ENCODE peak calls at places on chromosome 19, in five cellular contexts. F is uterus, D is esophagus squamous epithelium, K is body of pancreas, X is aorta. O is an unnamed sample. For H3K4me1, the result is how much of the 10 kb centered on the place peaks cover.

GRCh38 chr19:5623397-5624153 is 692 bp downstream of the SAFB start:
- DNase-seq in K (peak), F (peak), X (peak), D (no peak), O (peak)

GRCh38 chr19:31307270-31307669 is 42.0 kb downstream of the TSHZ3 start:
- DNase-seq in F (no peak), K (no peak), X (no peak), D (no peak), O (no peak)

GRCh38 chr19:14553042-14553938 is 18.6 kb downstream of the NDUFB7 start:
- DNase-seq in X (no peak), D (no peak), K (no peak), F (no peak), O (no peak)

GRCh38 chr19:30649934-30650614 is 277.9 kb downstream of the ZNF536 start:
- DNase-seq in D (no peak), X (no peak), K (peak), F (no peak), O (no peak)

GRCh38 chr19:15332311-15332996 is at the start of gene BRD4:
- DNase-seq in X (peak), D (no peak), K (peak), F (peak), O (peak)

GRCh38 chr19:3494559-3494958 is 5.9 kb downstream of the DOHH start:
- DNase-seq in K (no peak), D (no peak), F (no peak), X (no peak), O (no peak)

GRCh38 chr19:3420244-3420755 is 53.9 kb downstream of the NFIC start:
- DNase-seq in X (no peak), D (no peak), F (no peak), K (no peak), O (no peak)

GRCh38 chr19:48635966-48636858 is 967 bp downstream of the DBP start:
- DNase-seq in X (peak), D (no peak), F (peak), K (peak), O (peak)

GRCh38 chr19:7395793-7396192 is 47.1 kb downstream of the ARHGEF18 start:
- DNase-seq in X (no peak), F (no peak), K (no peak), D (no peak), O (no peak)

GRCh38 chr19:48405850-48406249 is 12.4 kb downstream of the GRIN2D start:
- DNase-seq in D (no peak), F (no peak), K (no peak), X (no peak), O (no peak)

GRCh38 chr19:2394054-2394668 is 33.2 kb downstream of the TIMM13 start:
- DNase-seq in D (no peak), K (no peak), F (no peak), X (no peak), O (peak)

GRCh38 chr19:10876459-10877240 is 5.3 kb downstream of the CARM1 start:
- DNase-seq in X (peak), K (peak), D (no peak), F (no peak), O (peak)

GRCh38 chr19:46898731-46899130 is 37.9 kb downstream of the ARHGAP35 start:
- DNase-seq in K (no peak), D (no peak), X (peak), F (peak), O (no peak)

GRCh38 chr19:13228561-13228960 is 78.3 kb downstream of the IER2 start:
- DNase-seq in K (no peak), F (no peak), X (no peak), D (no peak), O (no peak)

GRCh38 chr19:49837009-49837310 is 14.0 kb upstream of the PTOV1 start:
- DNase-seq in X (no peak), D (no peak), K (no peak), F (no peak), O (no peak)

GRCh38 chr19:9836021-9836420 is 903 bp downstream of the PIN1 start:
- DNase-seq in X (no peak), D (no peak), F (no peak), K (no peak), O (no peak)

GRCh38 chr19:31316201-31316951 is 32.9 kb downstream of the TSHZ3 start:
- DNase-seq in F (peak), D (no peak), X (no peak), K (no peak), O (peak)

GRCh38 chr19:6739390-6739883 is at the start of gene TRIP10:
- DNase-seq in F (peak), X (peak), D (peak), K (peak), O (peak)

GRCh38 chr19:7370546-7370945 is 21.8 kb downstream of the ARHGEF18 start:
- DNase-seq in X (no peak), D (no peak), F (peak), K (no peak), O (no peak)

GRCh38 chr19:55546822-55547614 is 1.7 kb upstream of the SBK3 start:
- DNase-seq in X (peak), K (peak), F (peak), D (no peak), O (peak)

GRCh38 chr19:45495178-45495577 is 1.7 kb downstream of the RTN2 start:
- DNase-seq in D (no peak), X (no peak), K (no peak), F (no peak), O (no peak)
- H3K4me1 ChIP-seq in D (under half), X (under half), K (under half), F (under half), O (half or more)

DNA sequence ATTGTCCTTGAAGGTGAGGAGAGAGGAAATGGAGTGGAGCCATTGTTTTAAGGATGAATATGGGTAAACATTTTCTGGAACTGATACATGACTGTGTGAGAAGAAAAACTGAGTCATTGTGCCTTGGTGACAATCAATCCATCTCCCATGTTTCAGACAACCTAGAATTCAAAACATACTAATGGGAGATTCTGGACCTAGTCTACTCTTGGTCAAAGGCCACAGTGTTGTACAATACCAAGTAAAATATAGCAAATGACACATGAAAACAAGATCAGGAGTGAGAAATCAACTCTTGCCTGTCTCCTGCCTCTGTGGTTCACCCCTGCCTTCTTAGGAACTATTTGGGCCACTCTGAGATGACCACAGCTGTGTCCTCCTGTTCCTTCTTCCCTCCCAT is 13.1 kb downstream of the CEBPA start:
- DNase-seq in F (no peak), X (no peak), D (no peak), K (no peak), O (no peak)
- H3K27ac ChIP-seq in F (no peak), X (no peak), D (no peak), K (no peak), O (no peak)

GRCh38 chr19:54160182-54160811 is 776 bp upstream of the LENG1 start:
- DNase-seq in X (no peak), D (no peak), K (no peak), F (no peak), O (no peak)

GRCh38 chr19:54162884-54163283 is 3.4 kb upstream of the LENG1 start:
- DNase-seq in K (no peak), F (no peak), D (no peak), X (no peak), O (no peak)

GRCh38 chr19:54162241-54162805 is 2.8 kb upstream of the LENG1 start:
- DNase-seq in X (peak), K (peak), F (peak), D (peak), O (peak)

GRCh38 chr19:54159352-54160181 is at the start of gene LENG1:
- DNase-seq in K (peak), X (peak), D (peak), F (peak), O (peak)

GRCh38 chr19:54160948-54161347 is 1.4 kb upstream of the LENG1 start:
- DNase-seq in D (no peak), X (no peak), F (no peak), K (no peak), O (no peak)
- H3K4me1 ChIP-seq in D (under half), X (under half), F (under half), K (under half), O (under half)

GRCh38 chr19:18495204-18495911 is 26.5 kb downstream of the ELL start:
- DNase-seq in F (no peak), X (no peak), D (no peak), K (no peak), O (no peak)
- H3K27ac ChIP-seq in F (no peak), X (no peak), D (peak), K (no peak), O (peak)

GRCh38 chr19:57803265-57803593 is 11.5 kb downstream of the ZNF552 start:
- DNase-seq in K (no peak), D (no peak), F (no peak), X (no peak), O (no peak)
- H3K4me1 ChIP-seq in K (under half), D (under half), F (under half), X (under half), O (half or more)

DNA sequence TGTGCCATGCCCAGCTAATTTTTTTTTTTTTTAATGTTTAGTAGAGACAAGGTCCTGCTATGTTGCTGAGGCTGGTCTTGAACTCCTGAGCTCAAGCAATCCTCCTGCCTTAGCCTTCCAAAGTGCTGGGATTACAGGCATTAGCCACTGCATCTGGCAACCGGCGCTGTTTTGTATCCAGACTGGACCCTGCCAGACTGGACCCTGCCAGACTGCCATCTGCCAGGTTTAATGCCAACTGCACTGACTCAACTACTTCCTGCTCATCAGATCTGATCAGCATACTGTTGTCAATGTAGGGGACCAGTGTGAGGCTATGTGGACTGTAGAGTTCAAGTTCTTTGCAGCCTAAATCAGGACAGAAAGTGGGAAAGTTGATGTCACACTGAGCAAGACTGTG is 36.6 kb upstream of the ATP1A3 start:
- DNase-seq in K (no peak), F (no peak), X (no peak), D (no peak), O (no peak)
- H3K27ac ChIP-seq in K (no peak), F (no peak), X (no peak), D (no peak), O (no peak)

DNA sequence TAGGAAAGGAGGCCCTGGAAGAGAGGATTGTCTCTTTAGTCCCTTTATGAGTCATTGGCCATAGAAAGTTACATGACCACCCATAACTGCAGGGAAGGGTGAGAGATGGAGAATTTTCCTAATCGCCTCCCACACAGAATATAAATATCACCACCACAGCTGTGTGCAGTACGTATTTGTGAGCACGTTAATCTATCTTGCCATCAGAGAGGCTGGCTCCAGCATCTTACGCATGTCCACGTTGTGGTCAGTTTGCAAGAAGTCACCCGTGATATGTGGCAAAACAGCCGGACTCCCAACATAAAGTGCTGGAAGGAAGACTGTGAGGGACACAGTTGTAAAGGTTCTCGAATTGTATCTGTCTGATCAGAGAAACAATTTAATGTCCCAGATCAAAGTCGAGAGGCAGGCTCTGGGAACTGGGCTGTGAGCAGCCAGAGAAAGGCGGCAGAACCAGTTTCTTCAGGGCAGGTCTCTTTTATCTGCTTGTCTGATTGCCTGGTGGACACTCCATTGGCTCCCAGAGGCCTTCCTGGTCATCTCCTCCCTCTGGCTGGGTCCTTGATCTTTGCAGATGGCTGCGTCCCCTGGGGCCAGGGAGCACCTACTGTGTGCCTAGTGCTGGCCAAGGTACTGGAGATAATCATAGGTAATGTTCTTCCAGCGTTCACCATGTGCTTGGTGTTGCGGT is 74.9 kb downstream of the SIPA1L3 start:
- DNase-seq in D (no peak), F (no peak), K (peak), X (no peak), O (peak)
- H3K4me1 ChIP-seq in D (under half), F (under half), K (under half), X (under half), O (under half)

GRCh38 chr19:52943884-52944643 is 18.6 kb downstream of the ZNF816 start:
- DNase-seq in F (no peak), K (no peak), D (no peak), X (no peak), O (no peak)
- H3K27ac ChIP-seq in F (no peak), K (peak), D (no peak), X (no peak), O (no peak)

O was measured in transverse colon.